ENCODE peak calls at places on chromosomes 16 and 17, in ten cellular contexts. N is osteoblast, D is PC-3, A is neural progenitor cell, Z is mucosa of descending colon, O is HFFc6, P is GM10248, U is Calu3, R is thoracic aorta, J is BE2C. V is an unnamed sample.

GRCh38 chr16:4443271-4443670 is 17.6 kb downstream of the DNAJA3 start:
- DNase-seq in N (no peak), D (no peak), A (no peak), Z (no peak), O (no peak), P (no peak), U (no peak), R (no peak), J (no peak), V (no peak)

GRCh38 chr16:56961386-56961785 is 364 bp upstream of the CETP start:
- DNase-seq in N (no peak), D (no peak), A (no peak), Z (no peak), O (no peak), P (no peak), U (no peak), R (no peak), J (no peak), V (no peak)

GRCh38 chr16:86396918-86397317 is 113.4 kb upstream of the FOXF1 start:
- DNase-seq in N (peak; percentile 73), D (peak; percentile 37), A (no peak), Z (no peak), O (peak; percentile 96), P (no peak), U (no peak), R (no peak), J (peak; percentile 78), V (peak; percentile 60)

GRCh38 chr17:45003877-45004276 is 35.8 kb upstream of the C1QL1 start:
- DNase-seq in N (peak; percentile 65), D (no peak), A (peak; percentile 30), Z (no peak), O (no peak), P (no peak), U (no peak), R (no peak), J (no peak), V (no peak)

GRCh38 chr17:35915153-35915969 is 15.2 kb downstream of the RDM1 start:
- DNase-seq in N (no peak), D (no peak), A (no peak), Z (no peak), O (no peak), P (no peak), U (no peak), R (no peak), J (no peak), V (no peak)

GRCh38 chr17:61389670-61390478 is 9.8 kb upstream of the TBX2 start:
- DNase-seq in N (peak; percentile 98), D (peak; percentile 69), A (peak; percentile 83), Z (peak; percentile 25), O (no peak), P (peak; percentile 70), U (peak; percentile 65), R (no peak), J (peak; percentile 84), V (no peak)

GRCh38 chr16:2015117-2015946 is 4.3 kb upstream of the NPW start:
- DNase-seq in N (no peak), D (peak; percentile 92), A (no peak), Z (peak; percentile 85), O (no peak), P (no peak), U (peak; percentile 53), R (no peak), J (no peak), V (no peak)

GRCh38 chr16:53872248-53873221 is 168.6 kb downstream of the FTO start:
- DNase-seq in N (peak; percentile 47), D (no peak), A (no peak), Z (no peak), O (peak; percentile 74), P (no peak), U (no peak), R (no peak), J (no peak), V (peak; percentile 19)

GRCh38 chr17:44522883-44523671 is 19.9 kb upstream of the GPATCH8 start:
- DNase-seq in N (peak; percentile 97), D (peak; percentile 83), A (peak; percentile 55), Z (peak; percentile 56), O (peak; percentile 66), P (peak; percentile 76), U (peak; percentile 92), R (no peak), J (peak; percentile 84), V (no peak)

GRCh38 chr17:60947100-60947499 is 269.4 kb downstream of the BCAS3 start:
- DNase-seq in N (no peak), D (peak; percentile 30), A (no peak), Z (no peak), O (peak; percentile 45), P (no peak), U (no peak), R (no peak), J (no peak), V (no peak)

GRCh38 chr17:39209317-39210092 is 9.4 kb downstream of the RPL19 start:
- DNase-seq in N (peak; percentile 98), D (no peak), A (peak; percentile 57), Z (peak; percentile 81), O (peak; percentile 49), P (no peak), U (peak; percentile 81), R (peak; percentile 80), J (peak; percentile 60), V (no peak)

GRCh38 chr16:1791943-1792812 is 1.3 kb downstream of the IGFALS start:
- DNase-seq in N (peak; percentile 81), D (no peak), A (no peak), Z (peak; percentile 51), O (no peak), P (no peak), U (no peak), R (no peak), J (peak; percentile 36), V (no peak)

GRCh38 chr17:39813631-39814030 is 50.5 kb downstream of the IKZF3 start:
- DNase-seq in N (no peak), D (no peak), A (no peak), Z (no peak), O (no peak), P (no peak), U (peak; percentile 64), R (no peak), J (no peak), V (no peak)

GRCh38 chr16:14011006-14011405 is 60.1 kb upstream of the MRTFB start:
- DNase-seq in N (no peak), D (no peak), A (no peak), Z (no peak), O (no peak), P (no peak), U (no peak), R (no peak), J (no peak), V (no peak)

GRCh38 chr17:1611715-1612114 is 16.9 kb downstream of the SLC43A2 start:
- DNase-seq in N (peak; percentile 48), D (no peak), A (no peak), Z (no peak), O (no peak), P (no peak), U (no peak), R (no peak), J (no peak), V (no peak)

DNA sequence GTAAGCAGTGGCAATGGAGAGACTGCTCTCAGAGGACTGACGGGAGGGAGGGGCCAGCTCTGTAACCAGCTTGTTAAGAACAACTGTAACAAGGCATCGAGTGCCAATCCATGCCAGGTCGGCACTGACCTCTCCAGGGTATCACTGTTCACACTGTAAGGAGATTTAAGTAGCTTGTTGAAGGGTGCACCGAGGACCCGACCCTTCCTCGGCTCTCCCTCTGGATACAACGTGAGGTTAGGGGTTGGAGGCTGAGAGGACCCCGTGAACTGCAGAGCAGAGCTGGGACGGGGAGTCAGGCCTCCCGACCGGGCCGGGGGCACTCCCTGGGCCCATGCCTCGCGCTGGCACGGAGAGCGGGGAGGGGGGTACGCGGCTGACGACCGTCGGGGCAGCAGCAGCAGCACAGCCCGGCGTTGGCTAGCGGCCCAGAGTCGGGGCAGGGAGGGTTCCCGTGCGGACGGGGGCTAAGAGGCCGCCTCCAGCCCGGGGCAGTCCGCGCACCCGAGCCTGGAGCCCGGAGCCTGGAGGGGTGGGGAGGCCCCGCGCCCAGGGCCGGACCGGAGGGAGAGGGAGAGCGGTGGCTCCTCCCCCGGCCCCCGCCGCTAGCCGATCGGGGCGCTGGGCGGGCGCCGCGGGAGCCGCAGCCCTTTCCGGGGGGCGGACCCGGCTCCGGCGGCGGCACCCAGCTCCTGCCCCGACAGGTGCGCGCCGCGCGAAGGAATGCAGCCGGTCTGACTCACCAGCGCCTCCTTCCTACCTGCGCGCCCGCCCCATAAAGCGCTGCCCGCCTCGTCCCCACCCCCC is at the start of gene ITGB4:
- DNase-seq in N (peak; percentile 86), D (peak; percentile 96), A (peak; percentile 80), Z (peak; percentile 91), O (no peak), P (peak; percentile 83), U (peak; percentile 95), R (no peak), J (no peak), V (no peak)
- TF ChIP-seq CTCF in N (no peak), D (no peak), A (peak; percentile 30), Z (no peak), O (no peak), P (no peak), U (peak; percentile 14), R (no peak), J (no peak), V (no peak)

GRCh38 chr17:53316073-53316472 is 506.7 kb upstream of the KIF2B start:
- DNase-seq in N (no peak), D (no peak), A (no peak), Z (no peak), O (no peak), P (no peak), U (no peak), R (no peak), J (no peak), V (no peak)
- TF ChIP-seq CTCF in N (no peak), D (no peak), A (no peak), Z (no peak), O (no peak), P (no peak), U (no peak), R (no peak), J (no peak), V (no peak)

DNA sequence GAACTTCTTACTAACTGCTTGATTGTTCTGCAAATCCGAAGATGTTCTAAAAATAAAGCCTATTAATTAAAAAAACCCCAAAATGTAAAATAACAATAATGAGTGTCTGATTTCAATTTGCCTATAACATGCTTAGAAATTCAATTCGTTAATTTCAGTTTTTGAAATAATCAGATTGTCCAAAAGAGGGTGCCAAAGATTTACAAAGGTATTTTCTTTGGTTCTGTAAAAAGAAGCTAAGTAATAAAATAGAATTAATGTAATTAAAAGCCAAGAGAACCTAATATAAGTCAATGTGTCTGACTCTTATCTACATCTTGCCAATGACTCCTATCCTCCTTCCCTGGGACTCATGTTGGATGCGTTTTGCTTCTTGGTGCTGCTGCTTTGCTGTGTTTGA is 75.0 kb upstream of the CPHXL start:
- DNase-seq in N (peak; percentile 35), D (peak; percentile 37), A (no peak), Z (no peak), O (no peak), P (no peak), U (no peak), R (no peak), J (no peak), V (no peak)
- TF ChIP-seq CTCF in N (no peak), D (peak; percentile 52), A (peak; percentile 51), Z (no peak), O (peak; percentile 42), P (no peak), U (no peak), R (no peak), J (no peak), V (no peak)

DNA sequence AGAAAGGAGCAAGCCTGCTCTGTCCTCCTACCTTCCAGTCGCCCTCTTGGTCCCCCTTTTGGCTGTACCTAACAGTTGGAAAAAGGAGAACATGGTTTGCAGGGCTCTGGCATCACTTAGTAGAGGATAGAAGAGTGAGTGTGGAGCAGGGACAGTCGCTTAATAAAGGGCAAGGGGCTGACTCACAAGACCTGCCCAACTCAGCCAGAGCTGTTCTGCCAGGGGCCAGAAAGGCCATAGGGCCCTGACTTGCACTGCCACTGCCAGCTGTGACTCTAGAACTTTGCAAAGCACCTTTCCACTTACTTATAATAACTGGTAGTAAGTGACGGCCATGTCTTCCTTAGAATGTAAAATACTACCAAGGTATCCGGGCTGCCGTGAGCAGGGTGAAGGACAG is 13.5 kb downstream of the PRMT7 start:
- DNase-seq in N (no peak), D (no peak), A (no peak), Z (no peak), O (no peak), P (no peak), U (no peak), R (no peak), J (no peak), V (no peak)
- TF ChIP-seq CTCF in N (no peak), D (no peak), A (no peak), Z (no peak), O (no peak), P (no peak), U (no peak), R (no peak), J (no peak), V (no peak)

V was measured in AG09319.